ENCODE peak calls at places on chromosome 20, in ten cellular contexts. C is fibroblast of lung, N is transverse colon, I is GM12865, Z is fibroblast of mammary gland, A is AG10803, O is PC-3, L is sigmoid colon, R is brain microvascular endothelial cell, Y is fibroblast of pulmonary artery. D is an unnamed sample.

GRCh38 chr20:3239026-3239866 is at the start of gene SLC4A11:
- DNase-seq in C (peak), N (peak), I (peak), Z (peak), A (peak), O (peak), L (no peak), R (no peak), Y (peak), D (no peak)

GRCh38 chr20:34175879-34176278 is 63.8 kb upstream of the EIF2S2 start:
- DNase-seq in C (no peak), N (no peak), I (no peak), Z (no peak), A (no peak), O (no peak), L (no peak), R (no peak), Y (no peak), D (no peak)

GRCh38 chr20:31594558-31595379 is 10.3 kb upstream of the ID1 start:
- DNase-seq in C (no peak), N (peak), I (no peak), Z (no peak), A (no peak), O (no peak), L (no peak), R (no peak), Y (no peak), D (no peak)

GRCh38 chr20:9555781-9556180 is 41.4 kb downstream of the LAMP5 start:
- DNase-seq in C (no peak), N (no peak), I (no peak), Z (peak), A (no peak), O (peak), L (no peak), R (no peak), Y (no peak), D (no peak)

GRCh38 chr20:25242231-25242630 is 5.7 kb upstream of the PYGB start:
- DNase-seq in C (no peak), N (no peak), I (no peak), Z (no peak), A (no peak), O (no peak), L (no peak), R (no peak), Y (no peak), D (no peak)

GRCh38 chr20:8255945-8256632 is 124.0 kb downstream of the PLCB1 start:
- DNase-seq in C (peak), N (no peak), I (no peak), Z (no peak), A (no peak), O (no peak), L (no peak), R (no peak), Y (no peak), D (no peak)

GRCh38 chr20:8997720-8998119 is 71.2 kb upstream of the PLCB4 start:
- DNase-seq in C (no peak), N (no peak), I (no peak), Z (no peak), A (no peak), O (no peak), L (no peak), R (no peak), Y (no peak), D (no peak)

GRCh38 chr20:34538671-34539123 is 19.8 kb upstream of the MAP1LC3A start:
- DNase-seq in C (no peak), N (peak), I (peak), Z (peak), A (peak), O (peak), L (peak), R (peak), Y (peak), D (no peak)

GRCh38 chr20:62804021-62804631 is 509 bp upstream of the OGFR start:
- DNase-seq in C (no peak), N (no peak), I (peak), Z (no peak), A (no peak), O (no peak), L (no peak), R (no peak), Y (no peak), D (no peak)

GRCh38 chr20:62921119-62921687 is 5.1 kb downstream of the DIDO1 start:
- DNase-seq in C (peak), N (peak), I (peak), Z (peak), A (peak), O (peak), L (no peak), R (peak), Y (peak), D (no peak)

GRCh38 chr20:8150591-8150990 is 18.5 kb downstream of the PLCB1 start:
- DNase-seq in C (peak), N (no peak), I (no peak), Z (peak), A (peak), O (no peak), L (no peak), R (no peak), Y (no peak), D (no peak)

GRCh38 chr20:3092611-3093379 is 8.3 kb upstream of the AVP start:
- DNase-seq in C (peak), N (no peak), I (no peak), Z (no peak), A (no peak), O (no peak), L (no peak), R (no peak), Y (no peak), D (no peak)

GRCh38 chr20:63617876-63618265 is 9.0 kb downstream of the GMEB2 start:
- DNase-seq in C (no peak), N (no peak), I (no peak), Z (no peak), A (no peak), O (no peak), L (no peak), R (no peak), Y (no peak), D (no peak)

GRCh38 chr20:61980647-61981583 is 84.8 kb downstream of the TAF4 start:
- DNase-seq in C (no peak), N (no peak), I (peak), Z (peak), A (peak), O (peak), L (no peak), R (peak), Y (peak), D (no peak)

GRCh38 chr20:16434087-16434664 is 139.1 kb downstream of the KIF16B start:
- DNase-seq in C (no peak), N (peak), I (peak), Z (peak), A (peak), O (peak), L (no peak), R (peak), Y (peak), D (no peak)

GRCh38 chr20:64143018-64143801 is 21.0 kb upstream of the MYT1 start:
- DNase-seq in C (no peak), N (no peak), I (no peak), Z (no peak), A (no peak), O (no peak), L (peak), R (no peak), Y (no peak), D (no peak)

GRCh38 chr20:54078296-54078695 is 7.9 kb upstream of the BCAS1 start:
- DNase-seq in C (no peak), N (no peak), I (peak), Z (no peak), A (no peak), O (no peak), L (no peak), R (no peak), Y (no peak), D (no peak)

GRCh38 chr20:10837901-10838300 is 164.1 kb upstream of the JAG1 start:
- DNase-seq in C (peak), N (no peak), I (no peak), Z (no peak), A (no peak), O (no peak), L (no peak), R (no peak), Y (no peak), D (no peak)

GRCh38 chr20:57867807-57868206 is 158.0 kb upstream of the PMEPA1 start:
- DNase-seq in C (no peak), N (no peak), I (no peak), Z (no peak), A (no peak), O (no peak), L (peak), R (no peak), Y (no peak), D (no peak)

GRCh38 chr20:40706977-40707582 is 18.0 kb upstream of the MAFB start:
- DNase-seq in C (no peak), N (no peak), I (peak), Z (no peak), A (no peak), O (peak), L (no peak), R (no peak), Y (no peak), D (no peak)

GRCh38 chr20:38685853-38686473 is 38.3 kb upstream of the SLC32A1 start:
- DNase-seq in C (peak), N (peak), I (peak), Z (peak), A (peak), O (peak), L (no peak), R (peak), Y (peak), D (no peak)

GRCh38 chr20:32449890-32450401 is 91.8 kb downstream of the ASXL1 start:
- DNase-seq in C (no peak), N (no peak), I (no peak), Z (no peak), A (no peak), O (no peak), L (no peak), R (no peak), Y (no peak), D (no peak)

GRCh38 chr20:34979366-34980153 is 23.9 kb downstream of the MYH7B start:
- DNase-seq in C (no peak), N (peak), I (no peak), Z (no peak), A (no peak), O (no peak), L (no peak), R (no peak), Y (no peak), D (no peak)

GRCh38 chr20:35238170-35238569 is 11.7 kb downstream of the MMP24 start:
- DNase-seq in C (no peak), N (no peak), I (no peak), Z (no peak), A (no peak), O (no peak), L (no peak), R (no peak), Y (no peak), D (no peak)

GRCh38 chr20:49380245-49380875 is 102.1 kb downstream of the KCNB1 start:
- DNase-seq in C (no peak), N (no peak), I (no peak), Z (no peak), A (no peak), O (no peak), L (no peak), R (no peak), Y (no peak), D (no peak)

GRCh38 chr20:10978713-10979112 is 304.9 kb upstream of the JAG1 start:
- DNase-seq in C (no peak), N (no peak), I (no peak), Z (no peak), A (no peak), O (no peak), L (no peak), R (no peak), Y (no peak), D (no peak)

DNA sequence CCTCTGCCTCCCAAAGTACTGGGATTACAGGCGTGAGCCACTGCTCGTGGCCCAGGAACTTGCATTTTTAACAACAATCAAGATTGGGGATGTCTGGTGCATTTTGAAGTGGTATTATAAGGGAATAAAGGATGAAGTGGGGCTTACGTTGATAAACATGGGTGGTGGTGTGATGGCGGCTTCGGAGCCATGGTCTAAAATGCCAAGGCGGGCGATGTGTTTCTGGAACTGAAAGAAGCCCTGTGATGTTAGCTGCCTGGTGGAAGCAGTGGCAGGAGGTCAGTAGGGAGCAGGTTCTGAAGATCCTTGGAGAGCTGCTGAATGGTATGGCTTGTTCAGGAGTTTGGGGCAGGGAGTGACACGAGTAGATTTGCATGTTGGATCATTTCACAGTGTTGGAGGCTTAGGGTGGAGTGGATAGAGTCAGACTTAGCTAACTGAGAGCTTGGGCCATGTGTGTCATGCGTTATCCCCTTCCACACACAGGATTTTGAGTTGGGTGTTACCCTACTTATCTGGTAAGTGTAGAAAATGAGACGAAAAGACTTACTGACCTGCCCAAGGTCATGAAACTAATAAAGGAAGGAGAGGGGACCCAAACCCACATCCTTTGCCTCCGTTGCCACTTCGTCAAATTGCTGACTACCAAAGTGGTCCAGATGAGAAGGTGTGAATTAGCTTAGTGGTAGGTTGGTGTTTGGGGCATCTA is 1.5 kb downstream of the NELFCD start:
- DNase-seq in C (no peak), N (no peak), I (peak), Z (no peak), A (no peak), O (no peak), L (peak), R (no peak), Y (no peak), D (no peak)
- H3K4me3 ChIP-seq in C (peak), N (peak), I (peak), Z (peak), A (peak), O (peak), L (peak), R (no peak), Y (peak), D (peak)

GRCh38 chr20:478949-479429 is 16.7 kb upstream of the TBC1D20 start:
- DNase-seq in C (peak), N (no peak), I (peak), Z (peak), A (peak), O (peak), L (no peak), R (peak), Y (peak), D (no peak)
- TF ChIP-seq CTCF in C (peak), N (peak), I (peak), Z (peak), A (peak), O (peak), L (peak), R (no peak), Y (peak), D (peak)

DNA sequence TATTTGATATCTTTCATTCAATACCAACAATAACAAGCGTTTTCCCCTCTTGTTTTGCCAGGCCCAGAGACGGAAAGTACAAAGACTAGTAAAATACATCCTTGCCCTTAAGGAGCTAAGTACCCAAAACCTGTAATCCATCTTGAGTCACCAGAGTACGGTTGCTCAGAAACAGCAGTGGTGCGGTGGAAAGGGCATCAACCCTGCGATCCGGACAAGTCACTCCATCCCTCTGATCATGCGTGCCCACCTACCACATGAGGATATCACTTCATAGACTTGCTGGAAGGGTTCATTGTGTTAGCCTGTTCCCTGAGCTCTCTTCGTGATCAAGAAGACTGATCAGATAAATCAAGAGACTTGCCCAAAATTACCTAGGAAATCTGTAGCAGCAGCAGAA is 1.9 kb downstream of the TOMM34 start:
- DNase-seq in C (no peak), N (no peak), I (no peak), Z (no peak), A (no peak), O (no peak), L (no peak), R (no peak), Y (no peak), D (no peak)
- H3K4me3 ChIP-seq in C (no peak), N (no peak), I (no peak), Z (peak), A (no peak), O (peak), L (no peak), R (no peak), Y (no peak), D (no peak)

GRCh38 chr20:36836591-36837329 is 39.2 kb upstream of the TLDC2 start:
- DNase-seq in C (no peak), N (peak), I (peak), Z (peak), A (peak), O (peak), L (peak), R (peak), Y (peak), D (no peak)
- TF ChIP-seq CTCF in C (peak), N (peak), I (peak), Z (peak), A (peak), O (peak), L (no peak), R (peak), Y (peak), D (peak)

D was measured in retinal pigment epithelial cell.